ENCODE peak calls at places on chromosomes 5 and 9, in four cellular contexts. One of them, this sample, is unnamed.
A peak's percentile ranks its signal among the peaks of the same experiment; 100 is the strongest.

GRCh38 chr5:1761453-1761755 is 38.2 kb downstream of the MRPL36 start:
- DNase-seq in NCI-H2171 treated with DMSO at 0.1 percent for 48 hours: no peak
- DNase-seq in GM12864: no peak
- DNase-seq in posterior vena cava: peak; percentile 45
- DNase-seq in this sample: no peak

GRCh38 chr5:143284002-143284401 is 119.5 kb downstream of the NR3C1 start:
- DNase-seq in NCI-H2171 treated with DMSO at 0.1 percent for 48 hours: no peak
- DNase-seq in posterior vena cava: no peak
- DNase-seq in GM12864: no peak
- DNase-seq in this sample: no peak

GRCh38 chr5:154366353-154366752 is 79.4 kb upstream of the SAP30L start:
- DNase-seq in GM12864: no peak
- DNase-seq in posterior vena cava: no peak
- DNase-seq in NCI-H2171 treated with DMSO at 0.1 percent for 48 hours: no peak
- DNase-seq in this sample: no peak

GRCh38 chr9:12817702-12818101 is 42.9 kb downstream of the LURAP1L start:
- DNase-seq in NCI-H2171 treated with DMSO at 0.1 percent for 48 hours: no peak
- DNase-seq in GM12864: no peak
- DNase-seq in posterior vena cava: peak; percentile 66
- DNase-seq in this sample: no peak

GRCh38 chr9:95057121-95057520 is 260.4 kb downstream of the FANCC start:
- DNase-seq in posterior vena cava: no peak
- DNase-seq in GM12864: no peak
- DNase-seq in NCI-H2171 treated with DMSO at 0.1 percent for 48 hours: no peak
- DNase-seq in this sample: no peak

GRCh38 chr5:40682431-40683017 is 2.8 kb downstream of the PTGER4 start:
- DNase-seq in NCI-H2171 treated with DMSO at 0.1 percent for 48 hours: no peak
- DNase-seq in GM12864: no peak
- DNase-seq in posterior vena cava: no peak
- DNase-seq in this sample: no peak

GRCh38 chr5:44332360-44332971 is 56.8 kb downstream of the FGF10 start:
- DNase-seq in GM12864: no peak
- DNase-seq in NCI-H2171 treated with DMSO at 0.1 percent for 48 hours: peak; percentile 43
- DNase-seq in posterior vena cava: no peak
- DNase-seq in this sample: peak; percentile 61

GRCh38 chr5:159417170-159417569 is 86.9 kb upstream of the IL12B start:
- DNase-seq in NCI-H2171 treated with DMSO at 0.1 percent for 48 hours: no peak
- DNase-seq in GM12864: no peak
- DNase-seq in posterior vena cava: no peak
- DNase-seq in this sample: no peak

GRCh38 chr5:41522193-41522786 is 11.9 kb upstream of the PLCXD3 start:
- DNase-seq in GM12864: no peak
- DNase-seq in NCI-H2171 treated with DMSO at 0.1 percent for 48 hours: no peak
- DNase-seq in posterior vena cava: no peak
- DNase-seq in this sample: no peak

GRCh38 chr5:154038241-154038603 is 488 bp downstream of the FAM114A2 start:
- DNase-seq in GM12864: peak; percentile 60
- DNase-seq in posterior vena cava: no peak
- DNase-seq in NCI-H2171 treated with DMSO at 0.1 percent for 48 hours: peak; percentile 58
- DNase-seq in this sample: peak; percentile 49

GRCh38 chr9:132729235-132729890 is 59.1 kb downstream of the GTF3C4 start:
- DNase-seq in NCI-H2171 treated with DMSO at 0.1 percent for 48 hours: no peak
- DNase-seq in posterior vena cava: no peak
- DNase-seq in GM12864: no peak
- DNase-seq in this sample: no peak

GRCh38 chr5:166488560-166488959 is 1802.9 kb upstream of the WWC1 start:
- DNase-seq in posterior vena cava: no peak
- DNase-seq in GM12864: no peak
- DNase-seq in NCI-H2171 treated with DMSO at 0.1 percent for 48 hours: no peak
- DNase-seq in this sample: no peak

GRCh38 chr9:19085295-19085694 is 17.4 kb downstream of the HAUS6 start:
- DNase-seq in posterior vena cava: no peak
- DNase-seq in NCI-H2171 treated with DMSO at 0.1 percent for 48 hours: no peak
- DNase-seq in GM12864: no peak
- DNase-seq in this sample: peak; percentile 14

GRCh38 chr9:130213898-130214761 is 41.9 kb downstream of the NCS1 start:
- DNase-seq in NCI-H2171 treated with DMSO at 0.1 percent for 48 hours: peak; percentile 75
- DNase-seq in posterior vena cava: no peak
- DNase-seq in GM12864: no peak
- DNase-seq in this sample: no peak

GRCh38 chr9:13899924-13900323 is 414.0 kb downstream of the NFIB start:
- DNase-seq in posterior vena cava: no peak
- DNase-seq in NCI-H2171 treated with DMSO at 0.1 percent for 48 hours: no peak
- DNase-seq in GM12864: no peak
- DNase-seq in this sample: no peak

GRCh38 chr5:119961993-119962392 is 332.6 kb downstream of the FAM170A start:
- DNase-seq in NCI-H2171 treated with DMSO at 0.1 percent for 48 hours: no peak
- DNase-seq in posterior vena cava: no peak
- DNase-seq in GM12864: no peak
- DNase-seq in this sample: no peak

GRCh38 chr9:29556317-29556716 is 1983.0 kb upstream of the C9orf72 start:
- DNase-seq in GM12864: no peak
- DNase-seq in NCI-H2171 treated with DMSO at 0.1 percent for 48 hours: no peak
- DNase-seq in posterior vena cava: peak; percentile 62
- DNase-seq in this sample: no peak

GRCh38 chr5:72159501-72159911 is 52.2 kb downstream of the MAP1B start:
- DNase-seq in posterior vena cava: no peak
- DNase-seq in NCI-H2171 treated with DMSO at 0.1 percent for 48 hours: no peak
- DNase-seq in GM12864: no peak
- DNase-seq in this sample: no peak

GRCh38 chr5:39519566-39520231 is 94.9 kb upstream of the DAB2 start:
- DNase-seq in NCI-H2171 treated with DMSO at 0.1 percent for 48 hours: no peak
- DNase-seq in posterior vena cava: no peak
- DNase-seq in GM12864: no peak
- DNase-seq in this sample: no peak

GRCh38 chr5:151895660-151896040 is 29.0 kb downstream of the GLRA1 start:
- DNase-seq in posterior vena cava: no peak
- DNase-seq in GM12864: no peak
- DNase-seq in NCI-H2171 treated with DMSO at 0.1 percent for 48 hours: no peak
- DNase-seq in this sample: no peak

GRCh38 chr5:142472306-142472951 is 147.6 kb upstream of the SPRY4 start:
- DNase-seq in posterior vena cava: no peak
- DNase-seq in GM12864: no peak
- DNase-seq in NCI-H2171 treated with DMSO at 0.1 percent for 48 hours: no peak
- DNase-seq in this sample: no peak

This sample was measured in NCI-H1694.